ENCODE peak calls at places on chromosomes 5 and 9, in five cellular contexts. U is CD4-positive, alpha-beta T cell; G is foreskin fibroblast; J is SK-N-SH; C is HCT116. A is an unnamed sample.

GRCh38 chr5:178530526-178530925 is 59.7 kb downstream of the COL23A1 start:
- DNase-seq in U (no peak), G (no peak), J (no peak), C (no peak), A (no peak)

GRCh38 chr5:78586251-78586650 is 62.3 kb downstream of the LHFPL2 start:
- DNase-seq in U (no peak), G (peak; percentile 97), J (no peak), C (no peak), A (no peak)

GRCh38 chr5:92337772-92338234 is 954.7 kb upstream of the ARRDC3 start:
- DNase-seq in U (no peak), G (peak; percentile 63), J (no peak), C (no peak), A (no peak)

GRCh38 chr5:170896779-170897178 is 35.0 kb downstream of the RANBP17 start:
- DNase-seq in U (no peak), G (peak; percentile 42), J (peak; percentile 5), C (no peak), A (no peak)

GRCh38 chr9:33309903-33310302 is 19.6 kb downstream of the NFX1 start:
- DNase-seq in U (no peak), G (no peak), J (no peak), C (no peak), A (no peak)

GRCh38 chr9:105150991-105151685 is 93.3 kb upstream of the SLC44A1 start:
- DNase-seq in U (no peak), G (no peak), J (no peak), C (no peak), A (no peak)

GRCh38 chr9:69027355-69028097 is 8.0 kb upstream of the FXN start:
- DNase-seq in U (peak; percentile 18), G (peak; percentile 32), J (peak; percentile 55), C (peak; percentile 65), A (no peak)

GRCh38 chr9:92634712-92635605 is 35.0 kb downstream of the IPPK start:
- DNase-seq in U (peak; percentile 45), G (peak; percentile 64), J (peak; percentile 92), C (peak; percentile 41), A (peak; percentile 92)

GRCh38 chr9:575139-575538 is 266.4 kb upstream of the DMRT1 start:
- DNase-seq in U (no peak), G (no peak), J (no peak), C (no peak), A (no peak)

GRCh38 chr5:149019562-149020140 is 43.2 kb downstream of the SH3TC2 start:
- DNase-seq in U (no peak), G (no peak), J (no peak), C (no peak), A (no peak)

GRCh38 chr9:2242778-2243395 is 227.7 kb downstream of the SMARCA2 start:
- DNase-seq in U (no peak), G (no peak), J (no peak), C (no peak), A (no peak)

GRCh38 chr9:126503333-126504085 is 110.2 kb upstream of the LMX1B start:
- DNase-seq in U (no peak), G (peak; percentile 12), J (no peak), C (no peak), A (no peak)

GRCh38 chr9:104872959-104873850 is 54.8 kb downstream of the ABCA1 start:
- DNase-seq in U (no peak), G (peak; percentile 96), J (peak; percentile 22), C (no peak), A (no peak)

GRCh38 chr9:99565203-99565602 is 256.5 kb upstream of the NR4A3 start:
- DNase-seq in U (no peak), G (no peak), J (no peak), C (no peak), A (no peak)

GRCh38 chr9:99562263-99562565 is 259.5 kb upstream of the NR4A3 start:
- DNase-seq in U (no peak), G (no peak), J (no peak), C (no peak), A (no peak)

GRCh38 chr9:99560561-99560960 is 261.1 kb upstream of the NR4A3 start:
- DNase-seq in U (no peak), G (no peak), J (no peak), C (no peak), A (no peak)

GRCh38 chr9:99561435-99562262 is 260.0 kb upstream of the NR4A3 start:
- DNase-seq in U (no peak), G (no peak), J (no peak), C (no peak), A (no peak)

GRCh38 chr9:99563364-99563763 is 258.3 kb upstream of the NR4A3 start:
- DNase-seq in U (no peak), G (no peak), J (peak; percentile 12), C (no peak), A (no peak)
- TF ChIP-seq CTCF in U (no peak), G (no peak), J (peak; percentile 22), C (peak; percentile 23), A (no peak)

GRCh38 chr5:148003226-148003625 is 60.6 kb upstream of the SPINK5 start:
- DNase-seq in U (no peak), G (no peak), J (no peak), C (no peak), A (no peak)

GRCh38 chr5:148000036-148000435 is 63.7 kb upstream of the SPINK5 start:
- DNase-seq in U (no peak), G (no peak), J (no peak), C (no peak), A (no peak)

GRCh38 chr5:148002471-148002870 is 61.3 kb upstream of the SPINK5 start:
- DNase-seq in U (no peak), G (no peak), J (no peak), C (no peak), A (no peak)

GRCh38 chr5:148011407-148012124 is 52.2 kb upstream of the SPINK5 start:
- DNase-seq in U (no peak), G (peak; percentile 2), J (no peak), C (peak; percentile 22), A (no peak)

GRCh38 chr5:148005788-148006520 is 57.8 kb upstream of the SPINK5 start:
- DNase-seq in U (no peak), G (no peak), J (no peak), C (peak; percentile 16), A (no peak)
- TF ChIP-seq CTCF in U (no peak), G (no peak), J (peak; percentile 43), C (peak; percentile 50), A (peak; percentile 14)

GRCh38 chr5:75648712-75649111 is 37.5 kb downstream of the ANKDD1B start:
- DNase-seq in U (no peak), G (no peak), J (no peak), C (no peak), A (no peak)
- TF ChIP-seq CTCF in U (no peak), G (no peak), J (no peak), C (no peak), A (no peak)

GRCh38 chr5:139251281-139251687 is 42.3 kb upstream of the MATR3 start:
- DNase-seq in U (peak; percentile 26), G (no peak), J (no peak), C (no peak), A (no peak)
- TF ChIP-seq CTCF in U (peak; percentile 41), G (peak; percentile 10), J (peak; percentile 39), C (no peak), A (no peak)

GRCh38 chr5:146466521-146467349 is 19.6 kb downstream of the TCERG1 start:
- DNase-seq in U (no peak), G (no peak), J (peak; percentile 28), C (no peak), A (no peak)
- TF ChIP-seq CTCF in U (peak; percentile 35), G (peak; percentile 52), J (peak; percentile 71), C (peak; percentile 46), A (peak; percentile 62)

GRCh38 chr5:174482549-174482948 is 241.8 kb upstream of the MSX2 start:
- DNase-seq in U (no peak), G (no peak), J (no peak), C (no peak), A (no peak)

GRCh38 chr5:174479325-174479724 is 245.1 kb upstream of the MSX2 start:
- DNase-seq in U (no peak), G (no peak), J (no peak), C (no peak), A (no peak)

GRCh38 chr5:174483411-174483810 is 241.0 kb upstream of the MSX2 start:
- DNase-seq in U (no peak), G (no peak), J (no peak), C (no peak), A (no peak)

DNA sequence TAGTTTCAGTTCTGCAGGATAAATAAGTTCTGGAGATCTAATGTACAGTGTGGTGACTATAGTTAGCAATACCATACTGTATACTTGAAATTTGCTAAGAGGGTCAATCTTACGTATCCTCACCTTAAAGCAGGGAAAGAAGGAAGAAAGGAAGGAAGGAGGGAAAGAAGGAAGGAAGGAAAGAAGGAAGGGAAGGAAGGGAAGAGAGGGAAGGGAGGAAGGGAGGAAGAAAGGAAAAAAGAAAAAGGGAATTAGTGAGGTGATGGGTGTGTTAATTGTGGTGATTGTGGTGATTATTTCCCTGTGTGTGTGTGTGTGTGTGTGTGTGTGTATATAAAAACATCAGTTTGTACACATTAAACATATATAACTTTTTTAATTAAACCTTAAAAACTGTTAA is 242.6 kb upstream of the MSX2 start:
- DNase-seq in U (no peak), G (no peak), J (no peak), C (no peak), A (no peak)
- TF ChIP-seq CTCF in U (no peak), G (no peak), J (no peak), C (no peak), A (no peak)

GRCh38 chr5:6822068-6822467 is 108.8 kb downstream of the TENT4A start:
- DNase-seq in U (no peak), G (no peak), J (no peak), C (no peak), A (peak; percentile 49)

GRCh38 chr5:6820851-6821479 is 107.7 kb downstream of the TENT4A start:
- DNase-seq in U (no peak), G (no peak), J (peak; percentile 70), C (peak; percentile 27), A (no peak)

GRCh38 chr5:6822556-6823343 is 109.5 kb downstream of the TENT4A start:
- DNase-seq in U (no peak), G (no peak), J (no peak), C (no peak), A (peak; percentile 80)

GRCh38 chr5:6819521-6819920 is 106.3 kb downstream of the TENT4A start:
- DNase-seq in U (no peak), G (no peak), J (no peak), C (no peak), A (no peak)

DNA sequence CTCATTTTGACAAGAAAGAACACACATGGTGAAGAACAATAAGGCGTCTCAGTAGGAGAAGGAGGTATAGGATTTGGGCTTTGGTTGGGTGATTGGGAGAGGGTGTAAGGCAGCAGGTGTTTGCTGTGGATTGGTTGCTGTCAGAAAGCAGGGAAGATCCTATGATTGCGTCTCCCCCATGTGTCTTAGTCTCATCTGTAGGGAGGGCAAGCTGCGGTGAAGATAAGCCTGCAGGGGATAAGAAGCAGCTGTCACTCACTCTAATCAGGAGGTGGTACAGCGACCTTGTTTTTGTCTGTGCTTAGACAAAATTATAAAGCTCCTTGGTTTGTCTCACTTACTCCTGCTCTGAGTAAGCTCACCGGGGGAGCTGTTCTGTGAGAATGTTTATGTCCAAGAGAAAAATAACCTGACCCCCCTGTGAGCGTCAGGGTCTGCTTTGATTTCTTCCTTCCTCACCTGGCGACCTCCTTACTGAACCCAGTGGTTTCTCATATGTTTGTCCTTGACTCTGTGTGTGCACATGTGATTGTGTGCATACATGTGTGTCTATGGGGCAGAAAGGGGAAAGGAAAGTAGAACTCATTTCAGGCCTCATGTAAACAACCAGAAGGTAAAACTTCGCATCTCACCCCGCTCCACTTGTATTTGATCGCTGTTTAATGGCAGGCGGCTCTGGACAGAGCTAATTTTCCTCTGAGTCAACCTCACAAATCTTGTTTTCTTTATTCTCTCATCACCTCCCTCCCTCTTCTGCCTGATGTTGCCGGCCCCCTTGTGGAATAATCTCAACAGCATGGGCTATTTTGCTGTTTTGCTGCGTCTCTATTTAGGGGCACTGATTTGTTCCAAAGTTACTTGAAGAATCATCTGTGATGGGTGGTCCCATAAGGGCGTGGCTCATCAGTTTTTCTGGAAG is 105.6 kb downstream of the TENT4A start:
- DNase-seq in U (no peak), G (no peak), J (no peak), C (no peak), A (no peak)
- TF ChIP-seq CTCF in U (no peak), G (no peak), J (no peak), C (no peak), A (no peak)